ENCODE peak calls at places on chromosomes 5 and 9, in five cellular contexts. One of them, this sample, is unnamed.

GRCh38 chr5:39420482-39421145 is 4.2 kb downstream of the DAB2 start:
- DNase-seq in T-helper 17 cell: no peak
- DNase-seq in NCI-H82: no peak
- DNase-seq in tibial artery: peak
- DNase-seq in AG09309: peak
- DNase-seq in this sample: peak

GRCh38 chr9:71604197-71605063 is 163.9 kb downstream of the CEMIP2 start:
- DNase-seq in T-helper 17 cell: peak
- DNase-seq in NCI-H82: peak
- DNase-seq in tibial artery: peak
- DNase-seq in AG09309: peak
- DNase-seq in this sample: peak

GRCh38 chr5:123083298-123083697 is 5.7 kb upstream of the PRDM6 start:
- DNase-seq in T-helper 17 cell: no peak
- DNase-seq in NCI-H82: peak
- DNase-seq in tibial artery: no peak
- DNase-seq in AG09309: no peak
- DNase-seq in this sample: no peak

GRCh38 chr5:25357605-25358004 is 712.8 kb upstream of the CDH10 start:
- DNase-seq in T-helper 17 cell: no peak
- DNase-seq in NCI-H82: no peak
- DNase-seq in tibial artery: no peak
- DNase-seq in AG09309: no peak
- DNase-seq in this sample: no peak

GRCh38 chr5:167894631-167895472 is 396.6 kb upstream of the WWC1 start:
- DNase-seq in T-helper 17 cell: no peak
- DNase-seq in NCI-H82: no peak
- DNase-seq in tibial artery: no peak
- DNase-seq in AG09309: no peak
- DNase-seq in this sample: no peak

GRCh38 chr5:76808142-76808691 is 10.6 kb upstream of the F2RL1 start:
- DNase-seq in T-helper 17 cell: no peak
- DNase-seq in NCI-H82: no peak
- DNase-seq in tibial artery: no peak
- DNase-seq in AG09309: no peak
- DNase-seq in this sample: peak

GRCh38 chr5:171201285-171201684 is 107.8 kb upstream of the TLX3 start:
- DNase-seq in T-helper 17 cell: no peak
- DNase-seq in NCI-H82: peak
- DNase-seq in tibial artery: no peak
- DNase-seq in AG09309: no peak
- DNase-seq in this sample: no peak

GRCh38 chr5:131505237-131505908 is 129.7 kb downstream of the RAPGEF6 start:
- DNase-seq in T-helper 17 cell: no peak
- DNase-seq in NCI-H82: no peak
- DNase-seq in tibial artery: no peak
- DNase-seq in AG09309: no peak
- DNase-seq in this sample: peak

GRCh38 chr9:17025281-17025680 is 109.6 kb upstream of the CNTLN start:
- DNase-seq in T-helper 17 cell: no peak
- DNase-seq in NCI-H82: no peak
- DNase-seq in tibial artery: no peak
- DNase-seq in AG09309: no peak
- DNase-seq in this sample: no peak

GRCh38 chr9:114476891-114477469 is 28.3 kb downstream of the WHRN start:
- DNase-seq in T-helper 17 cell: no peak
- DNase-seq in NCI-H82: no peak
- DNase-seq in tibial artery: no peak
- DNase-seq in AG09309: no peak
- DNase-seq in this sample: no peak

GRCh38 chr5:150540615-150541396 is 32.9 kb downstream of the NDST1 start:
- DNase-seq in T-helper 17 cell: no peak
- DNase-seq in NCI-H82: no peak
- DNase-seq in tibial artery: peak
- DNase-seq in AG09309: peak
- DNase-seq in this sample: peak

GRCh38 chr5:171420429-171421231 is 1.2 kb downstream of the FGF18 start:
- DNase-seq in T-helper 17 cell: no peak
- DNase-seq in NCI-H82: no peak
- DNase-seq in tibial artery: peak
- DNase-seq in AG09309: peak
- DNase-seq in this sample: peak

GRCh38 chr9:133855802-133856592 is 117.8 kb upstream of the SARDH start:
- DNase-seq in T-helper 17 cell: no peak
- DNase-seq in NCI-H82: no peak
- DNase-seq in tibial artery: peak
- DNase-seq in AG09309: peak
- DNase-seq in this sample: no peak